ENCODE peak calls at places on chromosomes 12 and 14, in eight cellular contexts. One of them, this sample, is unnamed.

GRCh38 chr12:109126781-109127180 is 10.4 kb downstream of the ACACB start:
- DNase-seq in left ventricle myocardium inferior: no peak
- DNase-seq in ovary: no peak
- DNase-seq in AG09309: no peak
- DNase-seq in heart right ventricle: no peak
- DNase-seq in GM23338: no peak
- DNase-seq in HFF-Myc: no peak
- DNase-seq in breast epithelium: no peak
- DNase-seq in this sample: peak; percentile 45

GRCh38 chr12:111792155-111792876 is 25.6 kb downstream of the ALDH2 start:
- DNase-seq in GM23338: no peak
- DNase-seq in ovary: peak; percentile 92
- DNase-seq in AG09309: no peak
- DNase-seq in HFF-Myc: no peak
- DNase-seq in left ventricle myocardium inferior: peak; percentile 55
- DNase-seq in breast epithelium: no peak
- DNase-seq in heart right ventricle: peak; percentile 53
- DNase-seq in this sample: no peak

GRCh38 chr14:31943861-31944255 is 133.2 kb upstream of the ARHGAP5 start:
- DNase-seq in GM23338: no peak
- DNase-seq in left ventricle myocardium inferior: no peak
- DNase-seq in AG09309: no peak
- DNase-seq in HFF-Myc: no peak
- DNase-seq in breast epithelium: no peak
- DNase-seq in ovary: no peak
- DNase-seq in heart right ventricle: no peak
- DNase-seq in this sample: no peak

GRCh38 chr14:92540472-92541048 is 27.0 kb downstream of the RIN3 start:
- DNase-seq in AG09309: peak; percentile 98
- DNase-seq in HFF-Myc: peak; percentile 96
- DNase-seq in GM23338: peak; percentile 15
- DNase-seq in ovary: peak; percentile 93
- DNase-seq in left ventricle myocardium inferior: peak; percentile 93
- DNase-seq in breast epithelium: peak; percentile 79
- DNase-seq in heart right ventricle: peak; percentile 94
- DNase-seq in this sample: peak; percentile 100

GRCh38 chr14:100531591-100532121 is 55.6 kb downstream of the BEGAIN start:
- DNase-seq in GM23338: no peak
- DNase-seq in breast epithelium: peak; percentile 44
- DNase-seq in HFF-Myc: no peak
- DNase-seq in ovary: peak; percentile 13
- DNase-seq in left ventricle myocardium inferior: peak; percentile 12
- DNase-seq in AG09309: no peak
- DNase-seq in heart right ventricle: no peak
- DNase-seq in this sample: no peak

GRCh38 chr14:97776890-97777564 is 979.8 kb downstream of the VRK1 start:
- DNase-seq in heart right ventricle: no peak
- DNase-seq in AG09309: no peak
- DNase-seq in ovary: no peak
- DNase-seq in HFF-Myc: no peak
- DNase-seq in breast epithelium: no peak
- DNase-seq in left ventricle myocardium inferior: no peak
- DNase-seq in GM23338: no peak
- DNase-seq in this sample: no peak

GRCh38 chr12:56099787-56100186 is 4.6 kb upstream of the PA2G4 start:
- DNase-seq in HFF-Myc: no peak
- DNase-seq in heart right ventricle: no peak
- DNase-seq in breast epithelium: no peak
- DNase-seq in left ventricle myocardium inferior: no peak
- DNase-seq in GM23338: no peak
- DNase-seq in AG09309: no peak
- DNase-seq in ovary: no peak
- DNase-seq in this sample: no peak

GRCh38 chr12:58030566-58031279 is 89.4 kb downstream of the ATP23 start:
- DNase-seq in heart right ventricle: no peak
- DNase-seq in GM23338: no peak
- DNase-seq in AG09309: peak; percentile 1
- DNase-seq in breast epithelium: no peak
- DNase-seq in HFF-Myc: no peak
- DNase-seq in left ventricle myocardium inferior: no peak
- DNase-seq in ovary: no peak
- DNase-seq in this sample: no peak

DNA sequence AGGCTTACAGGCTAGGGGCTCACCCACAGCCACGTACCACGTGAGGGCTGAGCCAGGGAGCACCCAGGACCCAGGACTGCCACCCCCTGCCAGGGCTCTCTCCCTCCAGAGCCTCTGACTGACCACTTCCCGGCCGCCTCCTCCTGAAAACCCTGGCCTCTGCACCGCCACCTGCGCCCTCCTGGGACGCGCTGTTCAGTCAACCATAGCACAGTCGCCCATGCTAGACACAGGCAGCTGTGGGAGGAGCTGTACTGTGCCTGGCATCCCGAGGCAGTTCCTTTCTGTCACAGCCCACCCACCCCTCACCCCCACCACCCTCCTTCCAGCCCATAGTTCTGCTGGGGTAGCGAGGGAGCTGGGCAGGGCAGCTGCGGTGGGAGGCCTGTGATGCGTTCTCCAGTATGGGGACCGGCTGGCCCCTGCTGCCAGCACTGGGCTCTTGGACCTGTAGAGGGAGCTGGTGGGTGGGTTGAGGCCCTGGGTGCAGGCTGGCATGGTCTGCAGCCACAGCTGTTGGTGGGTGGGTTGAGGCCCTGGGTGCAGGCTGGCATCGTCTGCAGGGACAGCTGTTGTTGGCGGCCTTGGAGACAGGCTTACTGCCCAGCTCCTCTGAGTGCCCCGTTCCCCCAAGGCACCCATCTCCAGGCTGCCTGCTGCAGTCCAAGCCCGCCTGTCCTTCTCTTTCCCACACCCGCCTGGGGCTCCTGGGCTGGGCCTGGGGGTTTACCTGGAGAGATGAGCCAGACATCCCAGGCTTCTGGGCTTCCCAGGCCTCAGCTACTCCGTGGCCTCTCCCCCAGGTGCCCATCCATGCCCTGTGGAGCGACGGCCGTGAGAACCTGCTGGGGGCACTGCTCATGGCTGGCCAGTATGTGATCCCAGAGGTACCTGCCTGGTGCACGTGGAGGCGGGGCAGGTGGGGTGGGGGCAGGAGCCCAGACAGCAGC is 11.5 kb downstream of the ASPG start:
- DNase-seq in GM23338: peak; percentile 41
- DNase-seq in left ventricle myocardium inferior: no peak
- DNase-seq in breast epithelium: no peak
- DNase-seq in HFF-Myc: no peak
- DNase-seq in ovary: no peak
- DNase-seq in AG09309: no peak
- DNase-seq in heart right ventricle: no peak
- DNase-seq in this sample: no peak
- TF ChIP-seq CTCF in GM23338: peak; percentile 58
- TF ChIP-seq CTCF in left ventricle myocardium inferior: no peak
- TF ChIP-seq CTCF in breast epithelium: no peak
- TF ChIP-seq CTCF in HFF-Myc: no peak
- TF ChIP-seq CTCF in ovary: no peak
- TF ChIP-seq CTCF in AG09309: peak; percentile 18
- TF ChIP-seq CTCF in heart right ventricle: no peak
- TF ChIP-seq CTCF in this sample: no peak

DNA sequence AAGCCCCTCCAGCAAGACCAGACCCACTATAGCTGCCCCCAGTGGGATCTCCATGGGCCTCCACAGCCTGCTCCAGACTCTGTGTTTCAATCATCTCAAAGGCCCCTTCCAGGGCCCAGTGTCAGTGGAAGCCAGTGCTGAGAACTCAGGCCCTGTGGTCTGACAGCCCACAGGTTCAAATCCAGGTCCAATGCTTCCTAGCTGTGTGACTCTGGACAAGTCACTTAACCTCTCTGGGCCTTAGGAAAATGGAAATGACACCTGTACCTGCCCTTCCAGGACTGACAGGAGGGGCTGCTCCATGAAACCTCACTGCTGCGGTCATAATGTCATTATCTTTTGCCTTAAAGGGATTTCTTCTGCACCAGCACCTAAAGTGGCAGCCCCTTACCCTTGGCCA is 101.9 kb downstream of the NCOR2 start:
- DNase-seq in AG09309: no peak
- DNase-seq in heart right ventricle: no peak
- DNase-seq in HFF-Myc: no peak
- DNase-seq in GM23338: no peak
- DNase-seq in left ventricle myocardium inferior: no peak
- DNase-seq in ovary: no peak
- DNase-seq in breast epithelium: no peak
- DNase-seq in this sample: no peak
- H3K4me3 ChIP-seq in AG09309: no peak overlapping the region
- H3K4me3 ChIP-seq in heart right ventricle: no peak overlapping the region
- H3K4me3 ChIP-seq in HFF-Myc: no peak overlapping the region
- H3K4me3 ChIP-seq in GM23338: no peak overlapping the region
- H3K4me3 ChIP-seq in left ventricle myocardium inferior: no peak overlapping the region
- H3K4me3 ChIP-seq in ovary: no peak overlapping the region
- H3K4me3 ChIP-seq in breast epithelium: no peak overlapping the region
- H3K4me3 ChIP-seq in this sample: no peak overlapping the region

GRCh38 chr12:130511285-130511684 is 173.6 kb downstream of the PIWIL1 start:
- DNase-seq in breast epithelium: no peak
- DNase-seq in AG09309: no peak
- DNase-seq in ovary: no peak
- DNase-seq in left ventricle myocardium inferior: no peak
- DNase-seq in GM23338: no peak
- DNase-seq in HFF-Myc: no peak
- DNase-seq in heart right ventricle: no peak
- DNase-seq in this sample: no peak

GRCh38 chr12:130509454-130509853 is 171.8 kb downstream of the PIWIL1 start:
- DNase-seq in ovary: no peak
- DNase-seq in heart right ventricle: no peak
- DNase-seq in left ventricle myocardium inferior: no peak
- DNase-seq in breast epithelium: no peak
- DNase-seq in AG09309: no peak
- DNase-seq in GM23338: no peak
- DNase-seq in HFF-Myc: no peak
- DNase-seq in this sample: no peak

GRCh38 chr12:130513572-130513971 is 175.9 kb downstream of the PIWIL1 start:
- DNase-seq in left ventricle myocardium inferior: no peak
- DNase-seq in ovary: no peak
- DNase-seq in heart right ventricle: no peak
- DNase-seq in AG09309: no peak
- DNase-seq in breast epithelium: no peak
- DNase-seq in GM23338: no peak
- DNase-seq in HFF-Myc: no peak
- DNase-seq in this sample: no peak

GRCh38 chr12:130517588-130517987 is 179.9 kb downstream of the PIWIL1 start:
- DNase-seq in GM23338: no peak
- DNase-seq in AG09309: no peak
- DNase-seq in left ventricle myocardium inferior: no peak
- DNase-seq in heart right ventricle: no peak
- DNase-seq in HFF-Myc: no peak
- DNase-seq in ovary: no peak
- DNase-seq in breast epithelium: no peak
- DNase-seq in this sample: no peak

DNA sequence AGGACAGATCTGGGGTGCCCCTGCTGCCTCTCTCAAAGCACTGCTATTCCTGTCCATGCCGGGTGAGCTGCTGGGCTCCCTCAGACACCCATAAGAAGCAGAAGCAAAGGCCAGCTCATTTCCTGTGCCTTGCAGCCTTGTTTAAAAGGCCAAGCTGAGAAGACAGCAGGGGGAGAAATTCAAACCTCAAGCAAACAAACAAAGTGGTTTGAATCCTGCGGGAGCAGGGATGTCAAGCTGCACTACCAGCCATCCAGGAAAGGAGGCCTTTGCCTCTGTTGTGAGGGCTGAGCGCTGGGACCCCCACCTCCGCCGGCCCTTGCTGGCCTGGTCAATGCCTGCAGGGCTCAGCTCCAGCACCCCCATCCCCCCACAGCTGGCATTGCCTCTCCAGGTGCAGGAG is 176.5 kb downstream of the PIWIL1 start:
- DNase-seq in GM23338: peak; percentile 37
- DNase-seq in heart right ventricle: no peak
- DNase-seq in left ventricle myocardium inferior: no peak
- DNase-seq in AG09309: no peak
- DNase-seq in HFF-Myc: no peak
- DNase-seq in breast epithelium: no peak
- DNase-seq in ovary: no peak
- DNase-seq in this sample: no peak
- TF ChIP-seq CTCF in GM23338: no peak
- TF ChIP-seq CTCF in heart right ventricle: no peak
- TF ChIP-seq CTCF in left ventricle myocardium inferior: no peak
- TF ChIP-seq CTCF in AG09309: no peak
- TF ChIP-seq CTCF in HFF-Myc: no peak
- TF ChIP-seq CTCF in breast epithelium: no peak
- TF ChIP-seq CTCF in ovary: no peak
- TF ChIP-seq CTCF in this sample: no peak

GRCh38 chr12:3755898-3756297 is 3.0 kb upstream of the CRACR2A start:
- DNase-seq in HFF-Myc: no peak
- DNase-seq in heart right ventricle: no peak
- DNase-seq in GM23338: no peak
- DNase-seq in breast epithelium: no peak
- DNase-seq in ovary: no peak
- DNase-seq in left ventricle myocardium inferior: no peak
- DNase-seq in AG09309: no peak
- DNase-seq in this sample: no peak

GRCh38 chr12:3751151-3752095 is 1.5 kb downstream of the CRACR2A start:
- DNase-seq in heart right ventricle: no peak
- DNase-seq in GM23338: no peak
- DNase-seq in AG09309: no peak
- DNase-seq in left ventricle myocardium inferior: no peak
- DNase-seq in breast epithelium: no peak
- DNase-seq in ovary: no peak
- DNase-seq in HFF-Myc: no peak
- DNase-seq in this sample: no peak

GRCh38 chr12:3752096-3752709 is 706 bp downstream of the CRACR2A start:
- DNase-seq in GM23338: no peak
- DNase-seq in AG09309: no peak
- DNase-seq in breast epithelium: no peak
- DNase-seq in heart right ventricle: peak; percentile 50
- DNase-seq in left ventricle myocardium inferior: peak; percentile 61
- DNase-seq in ovary: peak; percentile 20
- DNase-seq in HFF-Myc: no peak
- DNase-seq in this sample: peak; percentile 37

GRCh38 chr12:3752741-3753486 is at the start of gene CRACR2A:
- DNase-seq in AG09309: no peak
- DNase-seq in heart right ventricle: peak; percentile 62
- DNase-seq in left ventricle myocardium inferior: peak; percentile 69
- DNase-seq in breast epithelium: no peak
- DNase-seq in HFF-Myc: no peak
- DNase-seq in ovary: peak; percentile 61
- DNase-seq in GM23338: peak; percentile 91
- DNase-seq in this sample: peak; percentile 62

DNA sequence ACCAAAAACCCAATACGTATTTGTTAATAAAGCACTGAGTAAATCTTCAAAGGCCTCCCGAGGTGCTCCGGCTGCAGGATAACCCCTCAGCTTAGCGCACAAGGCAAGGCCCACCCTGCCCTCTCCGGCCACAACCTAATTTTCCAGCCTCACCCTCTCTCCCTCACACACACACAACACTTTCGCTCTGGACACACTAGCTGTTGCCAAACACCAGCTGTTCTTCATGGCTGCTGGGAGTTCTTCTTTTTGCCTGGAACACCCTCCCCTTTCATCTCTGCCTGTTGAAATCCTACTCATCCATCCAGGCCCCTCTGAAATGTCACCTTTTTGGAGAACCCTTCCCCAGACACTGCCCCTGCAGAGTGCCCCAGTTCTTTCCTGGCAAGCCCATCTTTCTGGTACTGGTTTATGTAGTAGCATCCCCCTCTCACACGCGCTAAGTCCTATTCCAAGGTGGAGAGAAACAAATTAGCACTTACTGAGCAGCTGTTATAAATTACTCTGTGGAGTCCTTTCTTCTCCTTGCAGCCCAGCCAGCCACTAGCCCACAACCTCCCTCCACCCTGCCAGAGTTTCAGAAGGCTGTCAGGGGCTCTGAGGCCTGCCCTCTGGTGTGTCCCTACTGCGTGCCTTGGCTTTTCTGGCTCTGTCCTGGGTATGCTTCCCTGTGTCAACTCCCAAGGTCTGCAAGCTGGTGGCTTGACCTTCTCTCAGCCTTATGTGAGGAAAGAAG is 808 bp upstream of the CRACR2A start:
- DNase-seq in HFF-Myc: no peak
- DNase-seq in ovary: peak; percentile 58
- DNase-seq in GM23338: no peak
- DNase-seq in breast epithelium: no peak
- DNase-seq in heart right ventricle: peak; percentile 35
- DNase-seq in AG09309: no peak
- DNase-seq in left ventricle myocardium inferior: peak; percentile 41
- DNase-seq in this sample: peak; percentile 31
- H3K4me3 ChIP-seq in HFF-Myc: peak overlapping the region; percentile 55
- H3K4me3 ChIP-seq in ovary: peak overlapping the region; percentile 36
- H3K4me3 ChIP-seq in GM23338: peak overlapping the region; percentile 52
- H3K4me3 ChIP-seq in breast epithelium: peak overlapping the region; percentile 65
- H3K4me3 ChIP-seq in heart right ventricle: peak overlapping the region; percentile 64
- H3K4me3 ChIP-seq in AG09309: peak overlapping the region; percentile 58
- H3K4me3 ChIP-seq in left ventricle myocardium inferior: peak overlapping the region; percentile 71
- H3K4me3 ChIP-seq in this sample: peak overlapping the region; percentile 48

This sample was measured in fibroblast of pulmonary artery.